ENCODE peak calls at places on chromosome 19, in nine cellular contexts. V, X, E, T, N, C, O, Z and L are unnamed samples.

GRCh38 chr19:19606021-19606420 is 12.5 kb downstream of the PBX4 start:
- DNase-seq in C (no peak), V (peak), O (peak), E (no peak), X (peak), Z (no peak), N (no peak), T (no peak), L (no peak)

GRCh38 chr19:35733180-35734125 is 8.8 kb downstream of the IGFLR1 start:
- DNase-seq in T (no peak), C (no peak), Z (no peak), V (no peak), N (no peak), X (no peak), O (no peak), E (no peak), L (no peak)

GRCh38 chr19:16417660-16418596 is 53.8 kb downstream of the EPS15L1 start:
- DNase-seq in E (peak), Z (no peak), X (peak), O (peak), T (peak), N (peak), V (peak), C (peak), L (peak)

GRCh38 chr19:35151273-35152065 is 3.1 kb upstream of the FXYD5 start:
- DNase-seq in C (no peak), Z (no peak), N (no peak), V (no peak), X (no peak), E (no peak), T (no peak), O (no peak), L (no peak)

GRCh38 chr19:45103200-45103624 is 10.2 kb downstream of the PPP1R37 start:
- DNase-seq in O (no peak), Z (no peak), N (no peak), C (peak), E (no peak), X (no peak), V (no peak), T (no peak), L (no peak)

GRCh38 chr19:11452814-11453335 is 17.4 kb downstream of the PRKCSH start:
- DNase-seq in O (no peak), N (no peak), C (no peak), X (no peak), V (no peak), E (no peak), T (no peak), Z (no peak), L (no peak)

GRCh38 chr19:3006075-3006767 is 22.9 kb downstream of the TLE2 start:
- DNase-seq in O (no peak), Z (no peak), E (peak), X (peak), N (no peak), C (no peak), V (no peak), T (no peak), L (no peak)

GRCh38 chr19:45638930-45639729 is at the start of gene EML2:
- DNase-seq in T (peak), E (no peak), N (peak), V (peak), X (peak), C (no peak), O (peak), Z (no peak), L (peak)

GRCh38 chr19:50678323-50678722 is 29.1 kb downstream of the C19orf81 start:
- DNase-seq in T (no peak), X (no peak), Z (no peak), O (peak), C (no peak), V (no peak), E (no peak), N (no peak), L (no peak)

GRCh38 chr19:50669319-50670101 is 20.3 kb downstream of the C19orf81 start:
- DNase-seq in X (peak), C (peak), O (no peak), Z (no peak), E (peak), T (no peak), V (peak), N (peak), L (no peak)

GRCh38 chr19:10808937-10809655 is 26.9 kb downstream of the TMED1 start:
- DNase-seq in N (no peak), V (peak), T (no peak), Z (no peak), C (no peak), X (no peak), E (no peak), O (no peak), L (no peak)

GRCh38 chr19:3670258-3670795 is 29.9 kb downstream of the PIP5K1C start:
- DNase-seq in T (no peak), O (no peak), Z (peak), X (peak), V (no peak), E (no peak), N (no peak), C (no peak), L (peak)

GRCh38 chr19:18049390-18049789 is 37.3 kb downstream of the IL12RB1 start:
- DNase-seq in E (no peak), X (peak), N (no peak), T (peak), V (peak), O (peak), C (peak), Z (no peak), L (peak)

GRCh38 chr19:45876411-45877197 is 9.3 kb downstream of the IRF2BP1 start:
- DNase-seq in T (no peak), C (no peak), V (peak), O (peak), N (no peak), Z (no peak), X (peak), E (no peak), L (no peak)